ENCODE peak calls at places on chromosomes 16 and 17, in five cellular contexts. L is NCI-H460; R is activated CD4-positive, alpha-beta memory T cell treated with anti-CD3 and anti-CD28 coated beads for 36 hours; D is HAP-1; P is stimulated activated CD4-positive, alpha-beta T cell treated with anti-CD3 and anti-CD28 coated beads, TNF-alpha, amount 100 ng/mL, for 48 hours. V is an unnamed sample.

GRCh38 chr17:14051692-14052091 is 17.6 kb upstream of the COX10 start:
- DNase-seq in L (no peak), R (no peak), D (no peak), P (no peak), V (no peak)

GRCh38 chr16:17885659-17886200 is 415.0 kb upstream of the XYLT1 start:
- DNase-seq in L (no peak), R (no peak), D (no peak), P (no peak), V (no peak)

GRCh38 chr16:27363797-27364196 is 38.2 kb upstream of the IL21R start:
- DNase-seq in L (no peak), R (no peak), D (no peak), P (no peak), V (no peak)

GRCh38 chr17:4721203-4722135 is 9.8 kb upstream of the MED11 start:
- DNase-seq in L (peak), R (no peak), D (no peak), P (no peak), V (no peak)

GRCh38 chr16:19203374-19203966 is 35.4 kb downstream of the SYT17 start:
- DNase-seq in L (no peak), R (no peak), D (no peak), P (no peak), V (no peak)

GRCh38 chr16:22278841-22279240 is 18.4 kb upstream of the POLR3E start:
- DNase-seq in L (no peak), R (no peak), D (peak), P (no peak), V (no peak)

GRCh38 chr16:57952909-57953308 is 18.0 kb downstream of the CNGB1 start:
- DNase-seq in L (no peak), R (no peak), D (no peak), P (no peak), V (no peak)

GRCh38 chr17:35023538-35023937 is 40.0 kb downstream of the RFFL start:
- DNase-seq in L (no peak), R (no peak), D (no peak), P (no peak), V (no peak)

GRCh38 chr17:33976816-33977215 is 278.3 kb upstream of the CCL2 start:
- DNase-seq in L (no peak), R (no peak), D (no peak), P (no peak), V (no peak)

GRCh38 chr17:50682441-50682840 is 25.3 kb downstream of the ANKRD40 start:
- DNase-seq in L (no peak), R (no peak), D (no peak), P (no peak), V (no peak)

GRCh38 chr16:537415-538335 is 10.2 kb downstream of the CAPN15 start:
- DNase-seq in L (no peak), R (no peak), D (no peak), P (no peak), V (no peak)

GRCh38 chr17:63190821-63191220 is 224.8 kb downstream of the TANC2 start:
- DNase-seq in L (no peak), R (no peak), D (no peak), P (no peak), V (no peak)

GRCh38 chr17:39634384-39634871 is 2.5 kb upstream of the STARD3 start:
- DNase-seq in L (peak), R (no peak), D (peak), P (no peak), V (no peak)

GRCh38 chr17:58333396-58334207 is 5.0 kb upstream of the TSPOAP1 start:
- DNase-seq in L (no peak), R (peak), D (no peak), P (no peak), V (no peak)

GRCh38 chr16:12067714-12068401 is 91.3 kb downstream of the SNX29 start:
- DNase-seq in L (peak), R (peak), D (peak), P (no peak), V (peak)

GRCh38 chr16:22010902-22011301 is 3.0 kb downstream of the MOSMO start:
- DNase-seq in L (no peak), R (no peak), D (no peak), P (no peak), V (no peak)

GRCh38 chr17:57675427-57675826 is 69.7 kb downstream of the CCDC182 start:
- DNase-seq in L (no peak), R (no peak), D (no peak), P (no peak), V (no peak)

GRCh38 chr16:85570735-85571562 is 42.2 kb upstream of the GSE1 start:
- DNase-seq in L (no peak), R (peak), D (no peak), P (no peak), V (no peak)

GRCh38 chr17:29835438-29836351 is 94.3 kb downstream of the SSH2 start:
- DNase-seq in L (no peak), R (no peak), D (no peak), P (no peak), V (no peak)